ENCODE peak calls at places on chromosomes 13 and 19, in seven cellular contexts. B is left colon; R is activated naive CD4-positive, alpha-beta T cell treated with Interleukin-2 at 50 U/mL for 16 hours; I is activated T-helper 1 cell treated with anti-CD3 and anti-CD28 coated beads, Interleukin-2, amount 50 U/mL, for 16 hours; S is NCI-H1417; A is central memory CD8-positive, alpha-beta T cell; W is C1 segment of cervical spinal cord. K is an unnamed sample.
A peak's percentile ranks its signal among the peaks of the same experiment; 100 is the strongest.

GRCh38 chr19:51811344-51811743 is 16.4 kb downstream of the FPR3 start:
- DNase-seq in I (no peak), A (no peak), R (no peak), B (no peak), W (peak; percentile 44), S (no peak), K (no peak)

GRCh38 chr19:17611462-17612244 is 56.2 kb downstream of the COLGALT1 start:
- DNase-seq in I (no peak), S (no peak), R (no peak), B (no peak), A (no peak), W (no peak), K (no peak)

GRCh38 chr13:109768176-109768575 is 18.2 kb downstream of the IRS2 start:
- DNase-seq in A (no peak), I (no peak), B (no peak), W (no peak), R (no peak), S (no peak), K (no peak)

GRCh38 chr19:56613639-56614038 is 18.5 kb downstream of the ZNF71 start:
- DNase-seq in B (no peak), A (no peak), R (no peak), I (no peak), S (no peak), W (no peak), K (no peak)

GRCh38 chr19:2455481-2456300 is 1.1 kb downstream of the LMNB2 start:
- DNase-seq in B (peak; percentile 63), W (no peak), I (peak; percentile 26), R (peak; percentile 58), A (peak; percentile 29), S (peak; percentile 27), K (no peak)

GRCh38 chr19:48671456-48671995 is 1.3 kb downstream of the NTN5 start:
- DNase-seq in W (no peak), A (no peak), B (no peak), I (no peak), S (no peak), R (no peak), K (no peak)

GRCh38 chr19:12872941-12873890 is 8.0 kb downstream of the DNASE2 start:
- DNase-seq in I (peak; percentile 42), R (peak; percentile 58), A (peak; percentile 51), B (peak; percentile 87), S (peak; percentile 41), W (no peak), K (peak; percentile 58)

GRCh38 chr19:58538257-58539168 is 5.4 kb upstream of the TRIM28 start:
- DNase-seq in R (peak; percentile 41), I (no peak), S (peak; percentile 94), B (no peak), W (no peak), A (no peak), K (peak; percentile 35)

GRCh38 chr19:33609353-33609752 is 12.4 kb upstream of the CHST8 start:
- DNase-seq in I (no peak), A (no peak), W (no peak), R (no peak), B (no peak), S (no peak), K (no peak)

GRCh38 chr19:34459614-34460013 is 21.9 kb upstream of the WTIP start:
- DNase-seq in A (no peak), I (no peak), B (no peak), W (no peak), S (no peak), R (no peak), K (no peak)

GRCh38 chr13:49733181-49733951 is 42.1 kb upstream of the EBPL start:
- DNase-seq in W (no peak), A (no peak), B (no peak), S (no peak), I (no peak), R (no peak), K (peak; percentile 12)

GRCh38 chr19:35545855-35546381 is 492 bp downstream of the TMEM147 start:
- DNase-seq in R (peak; percentile 71), B (peak; percentile 63), W (no peak), S (peak; percentile 60), A (peak; percentile 36), I (peak; percentile 29), K (no peak)

GRCh38 chr13:110524484-110525254 is 36.9 kb downstream of the RAB20 start:
- DNase-seq in R (no peak), I (no peak), A (no peak), S (peak; percentile 97), B (peak; percentile 81), W (no peak), K (no peak)